ENCODE peak calls at places on chromosome 12, in ten cellular contexts. K is AG04450, T is cardiac fibroblast, Q is heart left ventricle, N is fibroblast of the aortic adventitia, A is IMR-90, X is astrocyte of the cerebellum, F is AG04449, E is mammary epithelial cell, P is astrocyte of the spinal cord. I is an unnamed sample.

GRCh38 chr12:67813509-67813908 is 165.0 kb downstream of the DYRK2 start:
- DNase-seq in A (peak), Q (no peak), T (no peak), X (no peak), K (no peak), P (no peak), N (peak), F (no peak), E (no peak), I (no peak)

GRCh38 chr12:118060301-118061010 is 523 bp downstream of the WSB2 start:
- DNase-seq in F (no peak), N (no peak), A (no peak), Q (peak), T (peak), E (peak), K (no peak), P (peak), X (no peak), I (no peak)

GRCh38 chr12:67630373-67631088 is 18.0 kb upstream of the DYRK2 start:
- DNase-seq in F (no peak), K (no peak), E (no peak), A (no peak), X (no peak), N (no peak), Q (peak), P (peak), T (peak), I (no peak)

GRCh38 chr12:110403975-110404675 is 617 bp upstream of the ANAPC7 start:
- DNase-seq in E (peak), K (no peak), N (peak), T (peak), X (no peak), P (peak), A (peak), Q (peak), F (no peak), I (peak)

GRCh38 chr12:124453419-124454351 is 113.7 kb downstream of the NCOR2 start:
- DNase-seq in E (no peak), N (peak), A (peak), K (no peak), T (peak), Q (peak), X (no peak), F (no peak), P (peak), I (no peak)

GRCh38 chr12:116677202-116677651 is 60.6 kb downstream of the SPRING1 start:
- DNase-seq in A (no peak), Q (no peak), P (no peak), K (no peak), N (no peak), X (no peak), T (no peak), E (no peak), F (no peak), I (no peak)

GRCh38 chr12:1500095-1500801 is 94.1 kb downstream of the FBXL14 start:
- DNase-seq in T (peak), N (peak), F (no peak), Q (peak), P (peak), X (no peak), K (peak), E (no peak), A (peak), I (no peak)

GRCh38 chr12:114529956-114530355 is 124.0 kb upstream of the TBX5 start:
- DNase-seq in K (no peak), T (peak), N (peak), X (no peak), Q (no peak), P (no peak), E (no peak), F (no peak), A (no peak), I (no peak)

GRCh38 chr12:121673013-121673441 is 3.6 kb upstream of the MORN3 start:
- DNase-seq in Q (no peak), T (no peak), P (no peak), X (no peak), K (no peak), E (no peak), N (no peak), F (no peak), A (no peak), I (no peak)

GRCh38 chr12:111673503-111673902 is 12.3 kb downstream of the BRAP start:
- DNase-seq in K (no peak), F (no peak), X (no peak), A (peak), Q (no peak), T (peak), N (peak), E (no peak), P (peak), I (no peak)

GRCh38 chr12:66288121-66288520 is 14.2 kb upstream of the HELB start:
- DNase-seq in P (no peak), N (no peak), F (no peak), Q (no peak), T (no peak), E (no peak), X (no peak), A (no peak), K (no peak), I (no peak)

GRCh38 chr12:71973687-71974086 is 35.0 kb downstream of the TPH2 start:
- DNase-seq in E (no peak), F (no peak), T (no peak), P (no peak), X (no peak), Q (no peak), N (no peak), A (peak), K (no peak), I (no peak)

GRCh38 chr12:110352401-110352800 is 51.1 kb downstream of the ANAPC7 start:
- DNase-seq in K (no peak), E (no peak), N (no peak), X (no peak), F (no peak), A (no peak), T (no peak), P (no peak), Q (no peak), I (no peak)

GRCh38 chr12:95547522-95548055 is 3.7 kb downstream of the USP44 start:
- DNase-seq in K (peak), X (no peak), Q (no peak), A (peak), P (peak), F (no peak), E (no peak), T (peak), N (peak), I (no peak)

GRCh38 chr12:15209782-15210181 is 11.4 kb downstream of the RERG start:
- DNase-seq in Q (no peak), T (peak), A (peak), X (peak), N (peak), E (peak), F (peak), P (peak), K (no peak), I (no peak)

DNA sequence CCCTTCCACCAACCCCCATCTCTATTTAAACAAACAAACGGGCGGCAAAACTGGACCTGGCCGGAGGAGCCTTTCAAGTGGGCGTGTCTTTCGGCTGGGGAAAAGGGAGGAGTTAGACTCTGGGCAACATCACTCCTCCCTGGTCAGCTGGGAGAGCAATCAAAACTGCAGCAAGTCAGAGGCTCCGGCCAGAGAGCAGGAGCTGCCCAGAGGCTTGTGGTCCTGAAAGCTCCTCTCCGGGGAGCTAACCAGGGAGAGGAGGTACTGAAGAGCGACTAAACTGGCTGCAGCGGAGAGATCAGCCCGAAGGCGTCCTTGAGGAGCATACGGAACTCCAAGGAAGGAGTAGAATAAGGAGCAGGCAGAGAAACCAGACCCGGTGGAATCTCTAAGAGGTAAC is at the start of gene NEUROD4:
- DNase-seq in K (peak), P (peak), T (peak), A (peak), E (peak), N (peak), X (peak), Q (peak), F (peak), I (peak)
- TF ChIP-seq CTCF in K (no peak), P (no peak), T (no peak), A (no peak), E (no peak), N (no peak), X (no peak), Q (no peak), F (no peak), I (no peak)

GRCh38 chr12:54217309-54217661 is 28.5 kb upstream of the SMUG1 start:
- DNase-seq in X (no peak), P (no peak), K (no peak), E (no peak), T (no peak), N (no peak), F (no peak), A (no peak), Q (no peak), I (no peak)

GRCh38 chr12:54215990-54216579 is 27.3 kb upstream of the SMUG1 start:
- DNase-seq in E (no peak), F (no peak), P (no peak), X (no peak), K (no peak), N (no peak), Q (peak), A (no peak), T (no peak), I (no peak)

GRCh38 chr12:54216580-54217308 is 28.0 kb upstream of the SMUG1 start:
- DNase-seq in E (peak), A (peak), Q (peak), F (no peak), P (peak), K (no peak), X (peak), T (peak), N (peak), I (no peak)

GRCh38 chr12:54213084-54213483 is 24.3 kb upstream of the SMUG1 start:
- DNase-seq in Q (no peak), P (no peak), F (no peak), X (no peak), E (no peak), N (no peak), T (no peak), A (no peak), K (no peak), I (no peak)

DNA sequence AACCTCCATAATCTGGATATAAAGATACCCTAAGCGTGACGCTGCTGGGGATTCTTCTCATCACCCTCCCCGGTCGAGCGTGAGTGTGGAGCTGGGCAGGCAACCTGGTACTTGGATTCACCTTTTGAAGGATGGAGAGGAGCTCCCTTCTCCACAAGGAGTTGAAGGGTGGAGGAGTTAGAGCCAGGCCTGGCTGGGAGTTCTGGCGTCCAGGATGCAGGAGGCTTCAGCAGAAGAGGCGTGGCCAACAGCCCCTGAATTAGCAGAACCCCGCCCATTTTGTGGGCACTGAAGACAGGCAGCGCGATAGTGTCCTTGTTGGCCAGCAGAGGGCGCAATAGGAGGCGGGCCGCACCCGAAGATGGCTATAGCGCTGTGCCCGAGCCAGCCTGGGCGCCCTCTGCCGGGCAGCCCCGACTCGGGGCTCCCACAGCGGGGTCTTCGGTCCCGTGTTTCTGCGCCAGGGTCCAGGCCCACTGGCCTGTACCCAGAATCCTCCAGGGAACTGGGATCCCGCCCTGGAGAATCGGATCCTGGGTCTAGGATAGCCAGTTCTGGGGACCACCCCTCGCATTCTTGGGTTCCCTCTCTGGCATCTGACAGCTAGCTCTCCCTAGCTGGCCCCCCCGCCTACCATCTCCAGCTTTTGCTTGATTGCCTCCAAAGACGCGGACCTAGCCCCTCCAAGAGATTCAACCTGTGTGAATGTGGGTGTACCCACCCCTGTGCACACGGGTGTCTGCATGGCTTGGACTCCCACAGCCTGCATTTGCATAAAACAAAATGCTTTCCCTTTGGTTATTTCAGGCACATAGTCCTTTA is 26.0 kb upstream of the SMUG1 start:
- DNase-seq in T (peak), N (peak), K (peak), Q (peak), F (no peak), A (peak), X (peak), E (peak), P (peak), I (no peak)
- H3K4me3 ChIP-seq in T (no peak), N (peak), K (peak), Q (no peak), F (peak), A (peak), X (peak), E (peak), P (no peak), I (peak)

GRCh38 chr12:130819248-130819576 is 19.8 kb downstream of the STX2 start:
- DNase-seq in A (no peak), K (no peak), N (no peak), Q (no peak), P (no peak), X (no peak), F (no peak), T (no peak), E (no peak), I (no peak)
- TF ChIP-seq CTCF in A (no peak), K (no peak), N (no peak), Q (no peak), P (no peak), X (no peak), F (no peak), T (no peak), E (no peak), I (no peak)

GRCh38 chr12:69150796-69151127 is 88.6 kb upstream of the CPSF6 start:
- DNase-seq in T (no peak), K (no peak), X (no peak), F (no peak), A (no peak), Q (no peak), N (peak), E (no peak), P (no peak), I (no peak)
- H3K4me3 ChIP-seq in T (no peak), K (no peak), X (no peak), F (no peak), A (no peak), Q (no peak), N (no peak), E (no peak), P (no peak), I (no peak)

GRCh38 chr12:47705571-47706425 is at the start of gene RPAP3:
- DNase-seq in E (peak), X (peak), A (peak), T (peak), P (peak), F (no peak), Q (peak), N (peak), K (peak), I (peak)
- TF ChIP-seq CTCF in E (peak), X (peak), A (peak), T (peak), P (peak), F (peak), Q (peak), N (peak), K (peak), I (peak)